ENCODE peak calls at places on chromosomes 7 and 10, in seven cellular contexts. V, C, L, Z, X, H and Q are unnamed samples.

GRCh38 chr7:84190016-84190705 is 4.4 kb downstream of the SEMA3A start:
- DNase-seq in X (no peak), Z (no peak), L (no peak), C (no peak), H (peak; percentile 39), V (no peak), Q (peak; percentile 60)

GRCh38 chr10:86711957-86712708 is 43.8 kb downstream of the LDB3 start:
- DNase-seq in V (peak; percentile 92), L (no peak), Z (peak; percentile 56), H (peak; percentile 53), X (no peak), C (no peak), Q (no peak)

GRCh38 chr7:50970092-50970491 is 187.4 kb upstream of the GRB10 start:
- DNase-seq in C (no peak), H (no peak), X (no peak), V (no peak), Z (peak; percentile 25), L (no peak), Q (no peak)

GRCh38 chr7:33837356-33837851 is 67.9 kb upstream of the BMPER start:
- DNase-seq in X (no peak), V (no peak), C (peak; percentile 23), L (no peak), H (no peak), Z (no peak), Q (no peak)

GRCh38 chr10:98172073-98172472 is 37.6 kb downstream of the R3HCC1L start:
- DNase-seq in V (no peak), C (no peak), L (no peak), Z (no peak), H (no peak), X (no peak), Q (no peak)

GRCh38 chr10:51244739-51245138 is 170.5 kb downstream of the PRKG1 start:
- DNase-seq in Z (no peak), L (no peak), H (peak; percentile 66), C (no peak), V (no peak), X (no peak), Q (no peak)

GRCh38 chr7:112873831-112874553 is 83.8 kb upstream of the TMEM168 start:
- DNase-seq in H (no peak), X (no peak), C (no peak), Z (no peak), V (peak; percentile 35), L (no peak), Q (no peak)

GRCh38 chr7:69620063-69620462 is 21.8 kb downstream of the AUTS2 start:
- DNase-seq in L (no peak), C (no peak), X (no peak), H (no peak), Z (no peak), V (peak; percentile 55), Q (no peak)

GRCh38 chr7:150739045-150739432 is 1.8 kb downstream of the GIMAP5 start:
- DNase-seq in L (no peak), C (no peak), H (no peak), V (no peak), X (no peak), Z (no peak), Q (no peak)

GRCh38 chr10:125006921-125007391 is 65.0 kb downstream of the ZRANB1 start:
- DNase-seq in H (no peak), X (no peak), Z (no peak), C (no peak), V (no peak), L (peak; percentile 65), Q (no peak)

GRCh38 chr7:8389898-8390642 is 43.3 kb upstream of the NXPH1 start:
- DNase-seq in C (peak; percentile 19), Z (peak; percentile 76), L (no peak), H (peak; percentile 1), V (peak; percentile 33), X (no peak), Q (peak; percentile 2)

GRCh38 chr7:91694221-91694856 is 186.2 kb downstream of the MTERF1 start:
- DNase-seq in C (no peak), Z (no peak), V (no peak), L (no peak), H (no peak), X (no peak), Q (no peak)

GRCh38 chr10:52004342-52004949 is 305.1 kb upstream of the CSTF2T start:
- DNase-seq in H (peak; percentile 39), V (peak; percentile 61), Z (peak; percentile 21), L (no peak), X (no peak), C (no peak), Q (peak; percentile 59)

GRCh38 chr10:27223964-27224363 is 16.6 kb downstream of the ACBD5 start:
- DNase-seq in H (peak; percentile 41), X (no peak), C (peak; percentile 42), V (peak; percentile 61), Z (peak; percentile 13), L (no peak), Q (peak; percentile 61)

GRCh38 chr7:94223375-94224084 is 171.2 kb upstream of the COL1A2 start:
- DNase-seq in X (no peak), H (peak; percentile 74), V (peak; percentile 43), C (no peak), L (no peak), Z (peak; percentile 23), Q (peak; percentile 83)

GRCh38 chr7:90224204-90224603 is 12.7 kb downstream of the STEAP2 start:
- DNase-seq in X (no peak), Z (no peak), V (no peak), H (no peak), C (no peak), L (no peak), Q (no peak)

GRCh38 chr7:134651991-134652390 is 5.3 kb downstream of the BPGM start:
- DNase-seq in X (no peak), H (no peak), C (no peak), V (no peak), Z (no peak), L (no peak), Q (no peak)

GRCh38 chr7:105808703-105809590 is 67.5 kb downstream of the ATXN7L1 start:
- DNase-seq in H (peak; percentile 65), Z (no peak), L (no peak), X (peak; percentile 61), C (peak; percentile 62), V (peak; percentile 83), Q (peak; percentile 82)

GRCh38 chr10:22761569-22762220 is 47.3 kb upstream of the PIP4K2A start:
- DNase-seq in V (no peak), X (no peak), L (no peak), C (no peak), Z (no peak), H (peak; percentile 54), Q (peak; percentile 19)

GRCh38 chr7:123754295-123754871 is 5.6 kb upstream of the WASL start:
- DNase-seq in Z (no peak), C (peak; percentile 40), X (no peak), H (no peak), L (no peak), V (no peak), Q (no peak)

GRCh38 chr10:120455606-120456005 is 1.4 kb upstream of the PLPP4 start:
- DNase-seq in Z (no peak), X (no peak), H (no peak), L (no peak), C (no peak), V (no peak), Q (no peak)

GRCh38 chr10:110989016-110989415 is 69.6 kb downstream of the SHOC2 start:
- DNase-seq in H (peak; percentile 49), V (no peak), Z (no peak), L (no peak), X (no peak), C (no peak), Q (peak; percentile 80)

GRCh38 chr10:25261110-25261509 is 86.3 kb downstream of the GPR158 start:
- DNase-seq in H (no peak), C (no peak), Z (no peak), V (no peak), X (no peak), L (no peak), Q (no peak)

GRCh38 chr7:46811529-46811928 is 770.4 kb downstream of the TNS3 start:
- DNase-seq in X (no peak), Z (no peak), V (no peak), H (peak; percentile 96), L (peak; percentile 71), C (peak; percentile 22), Q (peak; percentile 93)

GRCh38 chr10:113753020-113753692 is 1.7 kb downstream of the PLEKHS1 start:
- DNase-seq in L (no peak), V (no peak), C (peak; percentile 82), H (no peak), X (no peak), Z (peak; percentile 92), Q (no peak)

GRCh38 chr10:124572751-124573150 is 111.1 kb downstream of the LHPP start:
- DNase-seq in X (no peak), V (no peak), C (no peak), H (no peak), L (peak; percentile 14), Z (no peak), Q (no peak)

GRCh38 chr10:122333037-122333436 is 41.5 kb upstream of the PLEKHA1 start:
- DNase-seq in L (no peak), X (no peak), V (no peak), C (no peak), Z (no peak), H (peak; percentile 18), Q (peak; percentile 23)

GRCh38 chr7:3924277-3924676 is 623.2 kb downstream of the SDK1 start:
- DNase-seq in C (no peak), X (no peak), V (no peak), H (no peak), L (no peak), Z (no peak), Q (no peak)

GRCh38 chr10:22379059-22379458 is 33.8 kb downstream of the SPAG6 start:
- DNase-seq in L (no peak), X (no peak), C (no peak), H (no peak), V (no peak), Z (no peak), Q (no peak)

GRCh38 chr7:100867040-100867795 is at the start of gene TRIP6:
- DNase-seq in Z (no peak), H (peak; percentile 96), X (no peak), V (peak; percentile 59), L (peak; percentile 97), C (peak; percentile 91), Q (peak; percentile 92)

GRCh38 chr10:78602201-78602917 is 466.4 kb upstream of the ZMIZ1 start:
- DNase-seq in H (no peak), L (no peak), C (no peak), V (no peak), Z (no peak), X (no peak), Q (no peak)

GRCh38 chr10:122164815-122165491 is 106.1 kb upstream of the BTBD16 start:
- DNase-seq in X (no peak), H (no peak), L (peak; percentile 25), C (no peak), Z (peak; percentile 76), V (no peak), Q (no peak)

GRCh38 chr7:142308918-142309317 is 51.1 kb upstream of the PRSS58 start:
- DNase-seq in H (no peak), V (no peak), X (no peak), Z (no peak), L (no peak), C (no peak), Q (no peak)

GRCh38 chr7:44587843-44588711 is 6.0 kb upstream of the TMED4 start:
- DNase-seq in X (peak; percentile 39), Z (peak; percentile 52), H (peak; percentile 62), L (no peak), V (peak; percentile 91), C (peak; percentile 71), Q (peak; percentile 79)

GRCh38 chr10:95503012-95503411 is 58.2 kb downstream of the SORBS1 start:
- DNase-seq in X (no peak), Z (no peak), H (no peak), C (no peak), L (no peak), V (no peak), Q (no peak)